ENCODE peak calls at places on chromosomes 12 and 14, in nine cellular contexts. U is heart left ventricle; C is NCI-H460; Z is cardiac muscle cell; D is astrocyte of the spinal cord; G is nucleus accumbens; Y is non-pigmented ciliary epithelial cell; N is T-cell; Q is effector memory CD4-positive, alpha-beta T cell. O is an unnamed sample.

GRCh38 chr12:51345681-51346080 is 798 bp downstream of the CELA1 start:
- DNase-seq in G (no peak), N (no peak), U (no peak), Q (no peak), Z (no peak), C (no peak), D (peak), Y (no peak), O (peak)

GRCh38 chr14:95121911-95122696 is 35.2 kb downstream of the DICER1 start:
- DNase-seq in U (no peak), N (no peak), D (no peak), C (no peak), Y (no peak), Q (no peak), G (no peak), Z (no peak), O (no peak)

GRCh38 chr12:104359216-104359615 is 55.7 kb downstream of the EID3 start:
- DNase-seq in C (no peak), Z (no peak), Q (no peak), Y (no peak), U (no peak), N (no peak), D (no peak), G (no peak), O (no peak)

GRCh38 chr14:32939254-32940065 is 781 bp downstream of the NPAS3 start:
- DNase-seq in D (peak), Y (no peak), Z (peak), G (peak), N (no peak), Q (no peak), C (peak), U (peak), O (no peak)

GRCh38 chr12:22287776-22288621 is 46.5 kb downstream of the ST8SIA1 start:
- DNase-seq in D (peak), Y (no peak), Q (no peak), U (no peak), G (no peak), N (no peak), C (no peak), Z (no peak), O (no peak)

GRCh38 chr12:6046511-6047180 is 77.8 kb downstream of the VWF start:
- DNase-seq in D (no peak), N (no peak), Q (no peak), G (no peak), Z (no peak), U (no peak), Y (no peak), C (no peak), O (no peak)

GRCh38 chr14:102258136-102258535 is 46.8 kb downstream of the MOK start:
- DNase-seq in G (no peak), Y (no peak), Q (no peak), D (no peak), C (no peak), U (no peak), N (no peak), Z (no peak), O (no peak)

GRCh38 chr14:32028599-32028998 is 48.5 kb upstream of the ARHGAP5 start:
- DNase-seq in Q (no peak), U (no peak), Z (no peak), Y (no peak), D (peak), N (no peak), G (no peak), C (no peak), O (no peak)

GRCh38 chr12:104974626-104975290 is 11.4 kb upstream of the NOPCHAP1 start:
- DNase-seq in C (no peak), N (no peak), Q (no peak), U (no peak), Z (no peak), Y (no peak), D (no peak), G (no peak), O (no peak)

GRCh38 chr12:52305921-52306705 is 14.8 kb upstream of the KRT81 start:
- DNase-seq in Q (no peak), G (no peak), U (no peak), N (no peak), C (no peak), Z (no peak), D (no peak), Y (no peak), O (no peak)

GRCh38 chr14:96126339-96126770 is 78.3 kb upstream of the BDKRB2 start:
- DNase-seq in G (no peak), N (peak), Y (no peak), Q (peak), D (no peak), C (no peak), U (no peak), Z (no peak), O (peak)

GRCh38 chr14:94897092-94897491 is 127.2 kb upstream of the GSC start:
- DNase-seq in G (no peak), Q (no peak), N (no peak), U (no peak), C (no peak), Y (no peak), D (peak), Z (no peak), O (no peak)

GRCh38 chr12:127579446-127579845 is 687.5 kb upstream of the TMEM132C start:
- DNase-seq in N (no peak), U (no peak), Q (no peak), C (no peak), Y (no peak), Z (no peak), G (no peak), D (no peak), O (no peak)

GRCh38 chr12:119024226-119024810 is 43.0 kb downstream of the SRRM4 start:
- DNase-seq in D (no peak), N (no peak), Q (no peak), Y (no peak), U (no peak), G (no peak), C (no peak), Z (no peak), O (no peak)

GRCh38 chr12:38695057-38695456 is 210.3 kb downstream of the CPNE8 start:
- DNase-seq in Z (no peak), C (no peak), Q (no peak), G (no peak), D (no peak), N (no peak), U (no peak), Y (no peak), O (no peak)

GRCh38 chr14:58805605-58806358 is 168.0 kb downstream of the DACT1 start:
- DNase-seq in Y (no peak), D (peak), U (no peak), Z (no peak), Q (no peak), N (no peak), C (no peak), G (no peak), O (no peak)

GRCh38 chr12:20089077-20089476 is 279.3 kb upstream of the PDE3A start:
- DNase-seq in D (no peak), Z (no peak), U (no peak), G (no peak), N (no peak), Q (no peak), C (no peak), Y (no peak), O (no peak)

GRCh38 chr14:52351561-52352491 is 37.7 kb downstream of the PTGER2 start:
- DNase-seq in U (no peak), G (no peak), Z (no peak), Y (no peak), C (no peak), D (peak), N (peak), Q (peak), O (no peak)

GRCh38 chr12:123815968-123816367 is 53.9 kb downstream of the DNAH10 start:
- DNase-seq in Q (no peak), Z (no peak), N (no peak), U (no peak), D (no peak), Y (no peak), C (no peak), G (peak), O (peak)

GRCh38 chr14:55416866-55417265 is 5.2 kb upstream of the ATG14 start:
- DNase-seq in N (no peak), Z (peak), D (no peak), C (peak), Q (no peak), U (no peak), Y (no peak), G (no peak), O (no peak)

GRCh38 chr14:80764496-80764895 is 177.0 kb downstream of the CEP128 start:
- DNase-seq in D (peak), N (no peak), U (no peak), Z (no peak), C (no peak), G (no peak), Q (no peak), Y (no peak), O (no peak)

GRCh38 chr12:115312901-115313300 is 628.9 kb upstream of the TBX3 start:
- DNase-seq in N (no peak), D (no peak), G (no peak), C (no peak), Y (no peak), Z (no peak), U (no peak), Q (no peak), O (no peak)

GRCh38 chr12:111011999-111012600 is 91.7 kb upstream of the MYL2 start:
- DNase-seq in G (no peak), Z (no peak), N (no peak), D (no peak), Q (no peak), U (no peak), Y (no peak), C (no peak), O (no peak)

GRCh38 chr14:86462193-86462592 is 932.2 kb downstream of the FLRT2 start:
- DNase-seq in G (no peak), C (peak), U (no peak), N (no peak), Z (peak), Y (no peak), D (peak), Q (no peak), O (no peak)

GRCh38 chr14:20317720-20318119 is 12.0 kb upstream of the TTC5 start:
- DNase-seq in D (no peak), Y (no peak), G (no peak), Q (no peak), U (no peak), N (no peak), Z (no peak), C (no peak), O (no peak)

GRCh38 chr14:101705733-101706508 is 55.6 kb upstream of the PPP2R5C start:
- DNase-seq in Q (peak), U (peak), D (peak), Z (peak), Y (no peak), G (no peak), C (no peak), N (peak), O (peak)

GRCh38 chr14:44404599-44405349 is 102.3 kb downstream of the FSCB start:
- DNase-seq in D (no peak), C (no peak), N (no peak), Z (no peak), Y (no peak), G (no peak), U (no peak), Q (no peak), O (no peak)